ENCODE peak calls at places on chromosomes 3 and 15, in four cellular contexts. N, J, V and M are unnamed samples.

GRCh38 chr3:144875251-144875650 is 903.6 kb downstream of the DIPK2A start:
- DNase-seq in N (no peak), J (no peak), V (no peak), M (no peak)

GRCh38 chr3:86787091-86787490 is 203.9 kb downstream of the VGLL3 start:
- DNase-seq in N (no peak), J (no peak), V (no peak), M (no peak)

GRCh38 chr3:117892431-117892841 is 1142.2 kb downstream of the IGSF11 start:
- DNase-seq in N (no peak), J (no peak), V (no peak), M (no peak)

GRCh38 chr3:143067201-143067600 is 52.4 kb upstream of the CHST2 start:
- DNase-seq in N (no peak), J (no peak), V (no peak), M (no peak)

GRCh38 chr3:187276397-187277128 is 15.0 kb downstream of the MASP1 start:
- DNase-seq in N (no peak), J (no peak), V (no peak), M (no peak)

GRCh38 chr3:23785882-23786281 is 19.9 kb upstream of the UBE2E1 start:
- DNase-seq in N (no peak), J (no peak), V (no peak), M (no peak)

GRCh38 chr15:101126618-101127502 is 125.0 kb downstream of the CHSY1 start:
- DNase-seq in N (peak), J (no peak), V (no peak), M (peak)

GRCh38 chr3:3686907-3687648 is 112.2 kb upstream of the LRRN1 start:
- DNase-seq in N (no peak), J (no peak), V (no peak), M (no peak)

GRCh38 chr15:58522865-58523264 is 91.1 kb downstream of the LIPC start:
- DNase-seq in N (no peak), J (no peak), V (no peak), M (no peak)

GRCh38 chr3:196757876-196758739 is 18.5 kb downstream of the PAK2 start:
- DNase-seq in N (no peak), J (no peak), V (peak), M (no peak)

GRCh38 chr3:143001034-143001368 is 369 bp upstream of the U2SURP start:
- DNase-seq in N (no peak), J (peak), V (no peak), M (no peak)

GRCh38 chr15:45137703-45138102 is 7.9 kb downstream of the DUOX1 start:
- DNase-seq in N (no peak), J (no peak), V (no peak), M (no peak)

GRCh38 chr3:144073698-144074097 is 102.1 kb downstream of the DIPK2A start:
- DNase-seq in N (no peak), J (no peak), V (no peak), M (no peak)

GRCh38 chr3:54120657-54121403 is 1.5 kb upstream of the CACNA2D3 start:
- DNase-seq in N (peak), J (peak), V (peak), M (peak)

GRCh38 chr3:51718547-51719412 is 11.9 kb downstream of the GRM2 start:
- DNase-seq in N (peak), J (peak), V (peak), M (peak)

GRCh38 chr3:19029837-19030835 is 118.2 kb upstream of the KCNH8 start:
- DNase-seq in N (peak), J (peak), V (no peak), M (no peak)

GRCh38 chr3:194128202-194128907 is 7.6 kb upstream of the HES1 start:
- DNase-seq in N (no peak), J (no peak), V (no peak), M (no peak)

GRCh38 chr15:60299452-60300047 is 98.2 kb downstream of the ANXA2 start:
- DNase-seq in N (peak), J (no peak), V (peak), M (peak)

GRCh38 chr3:125310623-125311076 is 64.5 kb downstream of the ZNF148 start:
- DNase-seq in N (no peak), J (no peak), V (no peak), M (no peak)

GRCh38 chr3:196073188-196073838 is 8.6 kb downstream of the TFRC start:
- DNase-seq in N (peak), J (peak), V (peak), M (peak)

GRCh38 chr15:45714501-45715488 is 80.0 kb downstream of the SQOR start:
- DNase-seq in N (peak), J (peak), V (peak), M (peak)

GRCh38 chr3:117398166-117398954 is 688.8 kb downstream of the TUSC7 start:
- DNase-seq in N (no peak), J (no peak), V (no peak), M (peak)

GRCh38 chr3:60610441-60611112 is 640.7 kb downstream of the FHIT start:
- DNase-seq in N (no peak), J (no peak), V (peak), M (no peak)

DNA sequence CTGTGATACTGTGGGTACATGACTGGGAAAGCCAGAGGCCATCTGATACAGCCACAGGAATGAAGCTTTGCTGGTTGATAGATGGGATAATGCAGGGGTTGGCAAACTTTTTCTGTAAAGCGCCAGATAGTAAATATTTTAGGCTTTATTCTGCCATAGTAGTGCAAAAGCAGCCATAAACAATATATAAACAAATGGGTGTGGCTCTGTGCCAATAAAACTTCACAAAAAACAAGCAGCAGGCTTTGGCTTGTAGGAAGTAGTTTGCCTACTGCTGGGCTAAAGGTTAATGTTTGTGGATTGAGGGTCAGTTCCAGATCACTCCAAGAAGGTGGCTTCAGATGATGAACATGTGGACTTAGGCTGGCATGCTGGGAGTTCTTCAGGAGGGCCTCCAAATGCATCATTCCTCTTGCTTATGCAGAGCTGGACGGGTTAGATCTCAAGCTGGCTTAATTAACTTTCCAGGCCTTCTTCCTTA is 305.7 kb downstream of the RPLP1 start:
- DNase-seq in N (no peak), J (no peak), V (peak), M (no peak)
- TF ChIP-seq EZH2phosphoT487 in N (no peak), J (no peak), V (no peak), M (no peak)

GRCh38 chr15:68676926-68677325 is 98.1 kb downstream of the CORO2B start:
- DNase-seq in N (no peak), J (no peak), V (no peak), M (no peak)
- TF ChIP-seq EZH2phosphoT487 in N (no peak), J (no peak), V (no peak), M (no peak)

DNA sequence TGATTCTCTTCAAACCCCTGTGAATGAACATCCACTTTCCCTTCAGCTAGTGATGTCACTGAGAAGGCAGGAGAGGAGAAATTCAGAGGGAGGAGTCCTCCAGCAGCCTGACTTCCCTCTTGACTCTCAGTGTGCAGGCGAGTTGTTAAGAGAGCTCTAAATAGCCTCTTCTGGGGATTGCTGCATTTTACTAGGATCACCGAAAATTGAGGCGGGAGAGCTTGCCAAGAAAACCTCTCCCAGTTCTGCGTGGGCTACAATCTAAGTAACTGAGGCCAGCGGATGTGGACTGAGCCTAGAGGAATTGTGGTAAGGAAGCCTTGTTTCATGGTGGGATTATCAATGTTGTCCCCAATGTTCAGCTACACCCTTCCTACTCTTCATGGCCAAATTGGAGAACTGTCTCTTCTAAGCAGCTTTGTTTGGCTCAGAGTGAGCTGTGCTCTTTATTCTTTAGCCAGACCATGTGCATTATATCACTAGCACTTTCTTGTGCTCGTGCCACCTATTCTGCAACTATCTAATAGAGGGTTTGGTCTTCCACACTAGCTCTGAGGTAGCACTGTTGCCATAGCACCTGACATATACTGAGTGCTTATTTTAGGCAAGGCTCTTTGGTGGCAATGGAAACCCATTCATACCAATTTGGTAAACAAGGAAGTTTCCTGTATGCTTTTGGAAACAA is 394.1 kb upstream of the C2CD4B start:
- DNase-seq in N (no peak), J (no peak), V (peak), M (no peak)
- TF ChIP-seq EZH2phosphoT487 in N (no peak), J (no peak), V (no peak), M (no peak)

DNA sequence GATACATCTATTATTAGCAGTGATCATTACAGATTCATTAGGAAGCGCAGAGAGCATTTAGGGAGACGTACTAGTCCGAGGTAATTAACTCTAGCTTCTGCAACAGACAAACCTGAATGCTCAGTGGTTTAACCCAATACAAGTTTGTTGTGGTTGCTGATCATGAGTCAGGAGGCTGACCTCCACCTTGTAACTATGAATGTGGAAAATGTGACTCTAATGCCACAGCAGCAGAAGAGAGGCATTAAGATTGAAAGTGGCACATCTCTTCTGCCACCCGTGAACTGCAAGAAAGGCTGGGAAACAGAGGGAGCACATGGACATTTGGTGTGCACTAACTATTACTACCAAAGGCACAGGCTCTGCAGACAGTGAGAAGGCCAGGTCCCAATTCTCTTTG is 71.2 kb upstream of the C3orf80 start:
- DNase-seq in N (no peak), J (no peak), V (no peak), M (no peak)
- TF ChIP-seq EZH2phosphoT487 in N (no peak), J (no peak), V (no peak), M (no peak)

GRCh38 chr3:186151077-186151971 is 42.4 kb upstream of the ETV5 start:
- DNase-seq in N (no peak), J (peak), V (no peak), M (no peak)
- TF ChIP-seq EZH2phosphoT487 in N (no peak), J (no peak), V (no peak), M (no peak)

GRCh38 chr15:62818691-62819090 is 223.9 kb upstream of the TPM1 start:
- DNase-seq in N (no peak), J (no peak), V (no peak), M (no peak)

GRCh38 chr15:62821384-62822131 is 221.0 kb upstream of the TPM1 start:
- DNase-seq in N (no peak), J (no peak), V (peak), M (no peak)

GRCh38 chr15:62816342-62817059 is 226.0 kb upstream of the TPM1 start:
- DNase-seq in N (peak), J (no peak), V (no peak), M (no peak)

GRCh38 chr15:62824111-62824737 is 218.3 kb upstream of the TPM1 start:
- DNase-seq in N (no peak), J (no peak), V (no peak), M (no peak)

DNA sequence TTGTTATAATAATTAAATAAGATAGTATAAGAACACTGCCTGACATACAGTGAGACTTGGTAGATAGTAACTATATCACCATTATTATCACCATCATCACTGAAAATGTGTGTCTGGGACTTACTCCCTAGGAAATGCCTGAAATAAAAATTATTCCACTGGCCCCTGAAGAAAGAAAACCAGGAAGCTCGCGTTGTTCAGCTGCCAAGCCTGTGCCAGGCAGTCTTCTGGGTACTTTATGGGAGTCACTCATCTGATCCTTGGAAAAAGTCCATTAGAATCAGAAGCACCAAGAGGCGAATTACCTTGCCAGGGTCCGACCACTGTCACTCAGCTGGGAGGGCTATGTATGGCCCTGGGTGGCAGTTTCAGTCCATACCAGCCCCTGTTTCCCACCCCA is 220.3 kb upstream of the TPM1 start:
- DNase-seq in N (no peak), J (no peak), V (no peak), M (no peak)
- TF ChIP-seq EZH2phosphoT487 in N (no peak), J (no peak), V (no peak), M (no peak)

DNA sequence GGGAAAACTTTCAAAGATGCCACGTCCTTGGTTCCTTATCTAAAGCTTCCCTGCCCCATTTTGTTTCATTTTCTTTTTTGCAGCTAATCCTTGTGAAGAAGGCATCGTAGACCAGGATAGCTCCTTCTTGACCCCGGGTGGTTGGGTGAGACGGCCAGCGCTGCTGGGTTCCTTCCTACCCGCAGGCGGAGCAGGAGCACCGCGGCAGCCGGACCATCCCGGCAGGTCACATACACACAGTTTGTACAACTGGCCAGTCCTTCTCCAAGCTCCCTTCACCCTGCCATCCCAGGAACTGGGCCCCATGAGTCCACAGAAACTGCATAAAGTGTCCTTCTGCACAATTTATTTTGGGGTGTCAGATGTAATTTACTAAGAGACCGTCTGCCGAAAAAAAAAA is 83.9 kb downstream of the MEGF11 start:
- DNase-seq in N (no peak), J (no peak), V (no peak), M (no peak)
- TF ChIP-seq EZH2phosphoT487 in N (no peak), J (no peak), V (no peak), M (no peak)

DNA sequence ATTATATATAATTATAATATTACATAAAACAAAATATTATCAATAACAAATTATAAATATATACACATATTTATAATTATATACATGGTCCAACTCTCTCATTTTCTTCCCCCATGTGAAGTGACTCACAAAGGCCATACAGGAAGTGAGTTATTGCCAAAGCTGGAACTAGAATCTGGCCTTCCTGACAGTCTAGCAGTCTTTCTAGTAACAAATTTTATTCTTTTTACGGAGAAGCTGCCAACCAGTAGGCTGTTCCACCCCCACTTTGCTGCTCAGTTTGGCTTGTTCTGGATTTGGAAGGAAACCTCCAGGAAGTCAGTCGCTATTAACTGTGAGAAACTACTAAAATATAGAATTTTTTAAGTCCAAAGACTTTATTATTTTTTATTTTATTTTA is 79.6 kb downstream of the DHX36 start:
- DNase-seq in N (no peak), J (no peak), V (no peak), M (no peak)
- TF ChIP-seq EZH2phosphoT487 in N (no peak), J (no peak), V (no peak), M (no peak)

GRCh38 chr15:65922621-65923020 is 53.3 kb downstream of the RAB11A start:
- DNase-seq in N (no peak), J (no peak), V (no peak), M (peak)

GRCh38 chr15:65921780-65922179 is 52.5 kb downstream of the RAB11A start:
- DNase-seq in N (no peak), J (no peak), V (no peak), M (no peak)

GRCh38 chr15:65919353-65919752 is 50.1 kb downstream of the RAB11A start:
- DNase-seq in N (no peak), J (no peak), V (no peak), M (no peak)

GRCh38 chr15:65920121-65920520 is 50.8 kb downstream of the RAB11A start:
- DNase-seq in N (no peak), J (no peak), V (no peak), M (no peak)

GRCh38 chr15:65920825-65921309 is 51.6 kb downstream of the RAB11A start:
- DNase-seq in N (no peak), J (no peak), V (no peak), M (no peak)
- TF ChIP-seq EZH2phosphoT487 in N (no peak), J (no peak), V (no peak), M (no peak)